ENCODE peak calls at places on chromosomes 13 and 19, in nine cellular contexts. K, W, H, G, R, O, F, B and X are unnamed samples.
A peak's percentile ranks its signal among the peaks of the same experiment; 100 is the strongest.

GRCh38 chr19:33428627-33429013 is 55.1 kb downstream of the CEBPG start:
- DNase-seq in K (no peak), O (no peak), G (no peak), F (no peak), W (no peak), H (no peak), R (no peak), B (peak; percentile 4), X (peak; percentile 4)

GRCh38 chr13:36130542-36131214 is 504 bp downstream of the DCLK1 start:
- DNase-seq in W (no peak), B (peak; percentile 30), K (peak; percentile 38), O (peak; percentile 54), F (no peak), R (no peak), H (peak; percentile 33), G (no peak), X (no peak)

GRCh38 chr19:46173886-46174475 is 25.9 kb downstream of the IGFL2 start:
- DNase-seq in B (no peak), G (no peak), H (no peak), F (no peak), K (no peak), W (no peak), O (no peak), R (no peak), X (no peak)

GRCh38 chr19:31135841-31136240 is 213.4 kb downstream of the TSHZ3 start:
- DNase-seq in R (no peak), G (no peak), B (no peak), W (peak; percentile 34), F (no peak), O (peak; percentile 56), K (peak; percentile 84), H (no peak), X (no peak)

GRCh38 chr13:102128216-102128800 is 273.5 kb downstream of the FGF14 start:
- DNase-seq in O (peak; percentile 14), W (no peak), B (no peak), H (no peak), K (peak; percentile 71), G (no peak), F (no peak), R (no peak), X (no peak)

GRCh38 chr13:96011291-96011875 is 41.8 kb downstream of the UGGT2 start:
- DNase-seq in K (peak; percentile 28), F (no peak), W (no peak), R (no peak), H (peak; percentile 4), B (no peak), G (no peak), O (no peak), X (no peak)

GRCh38 chr19:11624064-11624463 is 26.8 kb downstream of the ZNF627 start:
- DNase-seq in B (no peak), H (peak; percentile 63), F (no peak), G (no peak), R (no peak), W (peak; percentile 5), O (peak; percentile 34), K (peak; percentile 79), X (no peak)

GRCh38 chr19:43525836-43526771 is 897 bp downstream of the ETHE1 start:
- DNase-seq in W (no peak), R (peak; percentile 24), G (no peak), H (no peak), K (peak; percentile 64), B (peak; percentile 20), O (no peak), F (no peak), X (no peak)

GRCh38 chr19:29506619-29506911 is 19.2 kb upstream of the VSTM2B start:
- DNase-seq in F (no peak), B (no peak), H (no peak), R (no peak), W (no peak), K (no peak), G (no peak), O (no peak), X (peak; percentile 37)

GRCh38 chr19:11324079-11324661 is 15.3 kb downstream of the RAB3D start:
- DNase-seq in K (peak; percentile 95), H (peak; percentile 98), O (peak; percentile 95), R (peak; percentile 20), F (no peak), B (peak; percentile 74), G (no peak), W (peak; percentile 65), X (peak; percentile 70)

GRCh38 chr19:45729774-45730388 is 815 bp downstream of the FBXO46 start:
- DNase-seq in O (no peak), G (no peak), R (no peak), F (no peak), W (no peak), B (no peak), K (peak; percentile 42), H (no peak), X (no peak)

GRCh38 chr19:18657590-18658365 is 20.9 kb downstream of the KLHL26 start:
- DNase-seq in K (peak; percentile 39), O (no peak), B (peak; percentile 75), W (peak; percentile 95), G (no peak), F (no peak), R (no peak), H (peak; percentile 97), X (peak; percentile 66)

GRCh38 chr13:91955546-91956355 is 557.3 kb downstream of the GPC5 start:
- DNase-seq in H (no peak), W (no peak), F (no peak), B (no peak), R (no peak), O (no peak), K (no peak), G (no peak), X (no peak)

GRCh38 chr19:35509018-35509652 is 4.3 kb downstream of the DMKN start:
- DNase-seq in W (no peak), K (peak; percentile 38), O (no peak), B (no peak), G (no peak), H (no peak), F (no peak), R (peak; percentile 25), X (no peak)
- H3K27me3 ChIP-seq in W (peaks cover 48% of the 10 kb centered on the region), K (no peaks in the 10 kb centered on the region), O (peaks cover 52% of the 10 kb centered on the region), B (peaks cover 80% of the 10 kb centered on the region), G (peaks cover 7% of the 10 kb centered on the region), H (peaks cover 5% of the 10 kb centered on the region), F (peaks cover 26% of the 10 kb centered on the region), R (peaks cover 4% of the 10 kb centered on the region), X (no peaks in the 10 kb centered on the region)

DNA sequence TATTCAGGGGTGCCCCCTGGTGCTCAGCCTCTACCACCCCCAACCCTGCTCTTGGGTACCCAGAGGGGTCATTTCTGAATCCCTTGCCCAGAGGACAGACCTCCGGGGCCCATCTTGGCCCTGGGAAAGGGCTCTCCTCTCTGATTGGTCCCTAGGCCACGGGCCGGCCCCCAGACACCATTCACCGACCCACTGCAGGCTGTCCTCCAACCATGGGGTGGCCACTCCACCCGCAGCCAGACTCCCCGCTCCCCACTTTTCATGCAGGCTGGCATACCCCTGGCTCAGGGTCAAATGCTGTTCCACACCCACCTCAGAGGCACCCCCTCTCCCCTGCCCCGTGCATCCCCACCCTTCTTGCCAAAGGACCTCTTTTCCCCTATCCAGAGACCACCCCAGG is 14.8 kb downstream of the SMIM24 start:
- DNase-seq in W (no peak), K (no peak), G (no peak), F (no peak), R (no peak), H (no peak), B (no peak), O (no peak), X (no peak)
- H3K27me3 ChIP-seq in W (no peaks in the 10 kb centered on the region), K (no peaks in the 10 kb centered on the region), G (no peaks in the 10 kb centered on the region), F (no peaks in the 10 kb centered on the region), R (no peaks in the 10 kb centered on the region), H (peaks cover 43% of the 10 kb centered on the region), B (no peaks in the 10 kb centered on the region), O (no peaks in the 10 kb centered on the region), X (no peaks in the 10 kb centered on the region)

GRCh38 chr19:35436477-35437141 is 11.4 kb upstream of the FFAR2 start:
- DNase-seq in O (no peak), F (no peak), K (peak; percentile 39), B (no peak), R (no peak), H (peak; percentile 90), W (no peak), G (no peak), X (no peak)
- H3K27me3 ChIP-seq in O (peaks cover 6% of the 10 kb centered on the region), F (peaks cover 12% of the 10 kb centered on the region), K (peaks cover 32% of the 10 kb centered on the region), B (no peaks in the 10 kb centered on the region), R (no peaks in the 10 kb centered on the region), H (no peaks in the 10 kb centered on the region), W (peaks cover 2% of the 10 kb centered on the region), G (no peaks in the 10 kb centered on the region), X (no peaks in the 10 kb centered on the region)

GRCh38 chr19:34838248-34838647 is 65.2 kb upstream of the ZNF599 start:
- DNase-seq in F (no peak), R (peak; percentile 18), K (peak; percentile 5), O (no peak), W (no peak), H (peak; percentile 40), G (no peak), B (no peak), X (no peak)
- H3K27me3 ChIP-seq in F (no peaks in the 10 kb centered on the region), R (no peaks in the 10 kb centered on the region), K (peaks cover 17% of the 10 kb centered on the region), O (peaks cover 5% of the 10 kb centered on the region), W (no peaks in the 10 kb centered on the region), H (peaks cover 17% of the 10 kb centered on the region), G (no peaks in the 10 kb centered on the region), B (no peaks in the 10 kb centered on the region), X (peaks cover 2% of the 10 kb centered on the region)

GRCh38 chr13:28822161-28822560 is 2.0 kb downstream of the MTUS2 start:
- DNase-seq in O (no peak), F (no peak), K (no peak), B (no peak), W (no peak), R (no peak), G (no peak), H (no peak), X (no peak)

GRCh38 chr13:28826368-28826767 is 6.2 kb downstream of the MTUS2 start:
- DNase-seq in B (no peak), G (no peak), F (no peak), O (no peak), K (no peak), R (no peak), W (no peak), H (no peak), X (no peak)

GRCh38 chr13:28820099-28821051 is at the start of gene MTUS2:
- DNase-seq in H (no peak), R (no peak), G (no peak), O (no peak), B (no peak), K (peak; percentile 15), F (no peak), W (no peak), X (no peak)

GRCh38 chr13:28819748-28820098 is 416 bp upstream of the MTUS2 start:
- DNase-seq in G (no peak), W (no peak), B (peak; percentile 69), K (peak; percentile 64), F (no peak), O (peak; percentile 52), H (peak; percentile 54), R (peak; percentile 14), X (no peak)

DNA sequence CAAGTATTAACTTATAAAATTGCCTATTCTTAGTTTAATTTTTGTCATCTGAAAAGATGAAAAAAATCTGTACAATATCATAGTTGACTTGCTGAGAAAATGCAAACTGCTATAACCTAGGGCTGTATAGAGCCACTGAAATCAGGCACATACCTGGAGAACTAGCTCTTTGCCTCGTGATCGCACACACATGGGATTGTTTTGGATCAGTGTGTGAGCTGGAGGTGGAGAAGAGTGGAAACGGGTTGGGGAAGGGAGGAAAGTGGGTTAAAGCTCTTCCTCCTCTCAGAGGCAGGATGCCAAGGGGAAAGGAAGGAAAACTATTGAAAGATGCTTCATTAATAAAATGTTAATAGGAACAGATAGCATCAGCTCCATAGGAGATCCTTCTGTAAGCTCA is 2.7 kb downstream of the MTUS2 start:
- DNase-seq in R (no peak), O (no peak), F (no peak), B (no peak), G (no peak), K (no peak), H (no peak), W (no peak), X (no peak)
- H3K27me3 ChIP-seq in R (no peaks in the 10 kb centered on the region), O (peaks cover 33% of the 10 kb centered on the region), F (peaks cover 38% of the 10 kb centered on the region), B (peaks cover 44% of the 10 kb centered on the region), G (no peaks in the 10 kb centered on the region), K (peaks cover 33% of the 10 kb centered on the region), H (peaks cover 42% of the 10 kb centered on the region), W (peaks cover 20% of the 10 kb centered on the region), X (peaks cover 14% of the 10 kb centered on the region)